ENCODE peak calls at places on chromosome 10, in seven cellular contexts. A is adrenal gland, E is A549, Q is astrocyte of the spinal cord, R is GM12865, I is fibroblast of lung, K is choroid plexus epithelial cell. C is an unnamed sample.
A peak's percentile ranks its signal among the peaks of the same experiment; 100 is the strongest.

GRCh38 chr10:86256690-86257315 is 109.8 kb downstream of the GRID1 start:
- DNase-seq in I (no peak), R (no peak), A (no peak), Q (no peak), E (no peak), K (no peak), C (no peak)

GRCh38 chr10:95435548-95436279 is 125.5 kb downstream of the SORBS1 start:
- DNase-seq in A (no peak), K (no peak), E (no peak), I (no peak), Q (no peak), R (no peak), C (no peak)

GRCh38 chr10:62043493-62043938 is 142.0 kb downstream of the ARID5B start:
- DNase-seq in K (peak; percentile 61), A (no peak), E (no peak), I (peak; percentile 40), R (peak; percentile 39), Q (peak; percentile 66), C (no peak)

GRCh38 chr10:111944331-111944730 is 239.2 kb downstream of the GPAM start:
- DNase-seq in R (no peak), I (no peak), Q (no peak), K (no peak), E (no peak), A (no peak), C (no peak)

GRCh38 chr10:123009105-123009805 is 449 bp downstream of the ACADSB start:
- DNase-seq in K (no peak), E (no peak), A (peak; percentile 39), R (peak; percentile 8), I (peak; percentile 4), Q (peak; percentile 17), C (no peak)

GRCh38 chr10:94217431-94217830 is 145.3 kb downstream of the NOC3L start:
- DNase-seq in R (no peak), I (no peak), Q (no peak), K (peak; percentile 48), A (no peak), E (no peak), C (no peak)

GRCh38 chr10:59243611-59244195 is 67.3 kb downstream of the PHYHIPL start:
- DNase-seq in I (no peak), R (no peak), E (no peak), Q (no peak), K (no peak), A (no peak), C (no peak)

GRCh38 chr10:42955493-42955889 is 121.4 kb upstream of the RET start:
- DNase-seq in Q (no peak), R (no peak), A (no peak), E (no peak), K (no peak), I (no peak), C (no peak)

GRCh38 chr10:114686013-114686412 is 27.9 kb upstream of the ABLIM1 start:
- DNase-seq in K (no peak), R (no peak), Q (no peak), A (no peak), I (no peak), E (no peak), C (no peak)

GRCh38 chr10:55203319-55203718 is 402.3 kb upstream of the PCDH15 start:
- DNase-seq in I (peak; percentile 54), E (no peak), R (peak; percentile 3), Q (peak; percentile 19), K (peak; percentile 42), A (no peak), C (no peak)

GRCh38 chr10:45239642-45240041 is 75.8 kb downstream of the OR13A1 start:
- DNase-seq in R (no peak), K (peak; percentile 59), Q (peak; percentile 49), I (no peak), E (no peak), A (no peak), C (no peak)

GRCh38 chr10:76492026-76492425 is 1060.6 kb downstream of the LRMDA start:
- DNase-seq in A (no peak), I (peak; percentile 61), E (peak; percentile 62), K (peak; percentile 94), R (no peak), Q (peak; percentile 95), C (peak; percentile 80)

GRCh38 chr10:47283101-47283630 is 16.8 kb upstream of the GDF10 start:
- DNase-seq in K (no peak), E (no peak), I (no peak), Q (no peak), R (no peak), A (no peak), C (no peak)

DNA sequence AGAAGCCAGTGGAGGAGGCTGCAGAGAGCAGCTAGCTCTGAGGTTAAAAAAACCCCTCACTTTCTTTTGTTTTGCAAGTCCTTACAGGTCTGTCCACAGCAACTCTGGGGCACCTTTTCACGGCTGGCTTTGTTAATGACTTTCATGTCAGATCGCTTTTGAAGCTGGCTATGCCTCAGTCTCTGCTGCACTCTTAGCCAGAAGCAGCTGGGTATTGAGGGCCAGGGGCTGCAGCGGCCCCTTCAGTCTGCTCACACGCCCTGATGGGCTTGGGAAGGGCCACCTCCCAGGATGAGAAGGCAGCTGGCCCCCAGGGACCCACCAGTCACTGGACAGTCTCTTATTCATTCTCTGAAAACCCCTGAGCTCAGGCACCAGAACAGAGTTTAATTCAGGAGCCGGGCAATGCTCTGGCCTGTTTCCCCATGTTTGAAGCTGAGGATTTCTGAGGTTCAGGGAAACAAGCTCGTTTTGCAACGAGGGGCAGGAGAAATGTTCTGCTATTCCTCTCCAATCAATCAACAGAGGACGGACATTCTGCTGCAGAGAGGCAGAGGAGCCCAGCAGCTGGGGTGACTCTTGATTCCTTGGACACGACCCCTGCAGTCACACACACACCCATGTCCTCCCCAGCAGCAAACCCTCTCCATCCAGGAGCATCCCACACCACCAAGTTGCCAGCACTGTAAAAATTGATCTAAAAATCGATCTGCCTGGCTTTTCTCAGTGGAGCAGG is 31.0 kb downstream of the TRIM8 start:
- DNase-seq in I (no peak), Q (no peak), R (peak; percentile 39), A (no peak), E (no peak), K (peak; percentile 33), C (no peak)
- H3K4me3 ChIP-seq in I (no peak overlapping the region), Q (no peak overlapping the region), R (no peak overlapping the region), A (no peak overlapping the region), E (no peak overlapping the region), K (no peak overlapping the region), C (no peak overlapping the region)

DNA sequence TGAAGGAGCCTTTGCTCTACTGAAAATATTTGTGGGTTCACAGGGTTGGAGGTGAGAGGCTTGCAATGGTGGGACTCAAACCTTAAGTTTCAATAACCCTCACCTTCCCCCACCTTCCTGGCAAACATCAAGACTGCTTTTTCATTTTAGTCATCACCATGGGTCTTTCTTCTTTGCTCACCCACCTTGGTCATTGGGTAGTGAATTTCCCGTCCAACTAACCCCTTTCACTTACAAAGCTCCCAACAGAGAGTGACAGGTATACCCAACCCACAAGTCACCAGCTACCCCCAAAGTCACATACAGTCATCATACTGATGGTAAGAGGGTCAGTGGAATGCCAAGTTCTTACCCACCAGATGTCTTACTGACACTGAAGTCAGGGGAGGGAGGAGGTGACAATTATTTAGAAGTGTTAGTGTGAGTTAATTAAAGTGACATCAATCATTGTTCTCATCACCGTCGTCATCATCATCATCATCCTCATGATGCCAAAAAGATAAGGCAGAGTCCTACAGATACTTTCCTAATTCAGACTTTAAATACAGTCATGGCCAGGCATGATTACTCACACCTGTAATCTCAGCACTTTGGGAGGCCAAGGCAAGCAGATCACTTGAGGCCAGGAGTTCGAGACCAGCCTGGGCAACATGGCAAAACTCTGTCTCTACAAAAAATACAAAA is 49.0 kb downstream of the PIK3AP1 start:
- DNase-seq in R (peak; percentile 55), K (no peak), E (no peak), I (no peak), Q (no peak), A (no peak), C (no peak)
- H3K4me3 ChIP-seq in R (no peak overlapping the region), K (no peak overlapping the region), E (no peak overlapping the region), I (no peak overlapping the region), Q (no peak overlapping the region), A (no peak overlapping the region), C (no peak overlapping the region)

DNA sequence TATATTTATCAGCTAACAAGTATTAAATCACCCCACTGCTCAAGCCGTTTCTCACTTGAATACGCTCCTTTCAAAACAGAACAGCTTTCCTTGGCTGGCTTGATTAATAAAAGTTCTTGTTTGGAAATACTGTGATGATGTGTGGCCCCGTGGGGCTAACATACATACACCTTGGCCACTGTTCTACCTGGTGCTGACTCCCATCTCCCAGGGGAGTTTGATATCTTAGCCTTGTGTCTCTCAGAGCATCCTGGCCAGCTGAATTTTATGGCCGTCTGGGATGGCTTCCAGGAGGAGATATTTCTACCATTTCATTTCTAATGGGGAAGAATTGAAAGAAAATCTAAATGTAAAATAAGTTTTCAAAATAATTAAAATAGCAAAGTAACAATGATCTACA is 300.2 kb downstream of the RNLS start:
- DNase-seq in R (no peak), E (no peak), K (no peak), I (no peak), A (no peak), Q (no peak), C (no peak)
- H3K4me3 ChIP-seq in R (no peak overlapping the region), E (no peak overlapping the region), K (no peak overlapping the region), I (no peak overlapping the region), A (no peak overlapping the region), Q (no peak overlapping the region), C (no peak overlapping the region)

DNA sequence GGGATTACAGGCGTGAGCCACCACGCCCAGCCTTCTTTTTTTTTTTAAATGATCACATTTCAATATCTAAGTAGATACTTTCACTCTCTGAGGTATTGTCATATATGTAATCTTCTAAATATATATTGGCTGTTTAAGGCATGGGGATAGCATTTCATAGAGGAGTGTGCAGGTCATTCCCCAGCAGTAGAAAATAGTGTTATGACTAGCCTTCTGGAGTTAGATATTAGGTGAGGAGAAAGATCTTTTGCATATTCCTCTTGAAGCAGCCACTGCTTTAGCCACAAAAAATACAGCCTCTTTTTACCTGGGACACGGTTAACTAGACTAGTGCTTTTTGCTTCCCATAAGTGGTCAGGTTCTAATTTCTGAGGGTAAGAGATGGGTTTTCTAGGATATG is 28.9 kb downstream of the ADD3 start:
- DNase-seq in I (no peak), Q (no peak), K (no peak), E (no peak), A (no peak), R (peak; percentile 41), C (no peak)
- H3K4me3 ChIP-seq in I (no peak overlapping the region), Q (no peak overlapping the region), K (no peak overlapping the region), E (no peak overlapping the region), A (no peak overlapping the region), R (no peak overlapping the region), C (no peak overlapping the region)

C was measured in skeletal muscle cell.